ENCODE peak calls at places on chromosomes 16 and 17, in four cellular contexts. L, W, V and Q are unnamed samples.

GRCh38 chr17:57708401-57708800 is 36.7 kb downstream of the CCDC182 start:
- DNase-seq in V (no peak), W (no peak), L (no peak), Q (no peak)

GRCh38 chr17:4199818-4200402 is 56.9 kb downstream of the CYB5D2 start:
- DNase-seq in V (peak), W (peak), L (no peak), Q (peak)

GRCh38 chr16:49092704-49093103 is 188.9 kb downstream of the CBLN1 start:
- DNase-seq in W (no peak), V (no peak), L (no peak), Q (no peak)

GRCh38 chr17:5785867-5786509 is 201.7 kb upstream of the NLRP1 start:
- DNase-seq in L (peak), W (no peak), V (no peak), Q (no peak)

GRCh38 chr17:66807182-66807581 is 27.7 kb upstream of the CACNG5 start:
- DNase-seq in W (no peak), V (no peak), L (no peak), Q (no peak)

GRCh38 chr16:12904041-12904671 is 2.8 kb downstream of the SHISA9 start:
- DNase-seq in L (no peak), W (no peak), V (no peak), Q (peak)

GRCh38 chr17:69314246-69315030 is 12.5 kb downstream of the ABCA5 start:
- DNase-seq in V (no peak), L (no peak), W (no peak), Q (no peak)

GRCh38 chr16:87582221-87582965 is 19.9 kb upstream of the JPH3 start:
- DNase-seq in W (peak), L (no peak), V (no peak), Q (no peak)

GRCh38 chr17:32350662-32351418 is 883 bp downstream of the ZNF207 start:
- DNase-seq in L (no peak), W (peak), V (peak), Q (no peak)

GRCh38 chr17:17186551-17187505 is 19.3 kb downstream of the PLD6 start:
- DNase-seq in V (no peak), L (no peak), W (no peak), Q (no peak)

GRCh38 chr17:81932333-81932983 is 4.6 kb downstream of the PYCR1 start:
- DNase-seq in W (peak), L (no peak), V (no peak), Q (no peak)

GRCh38 chr16:70770968-70771552 is 29.9 kb downstream of the VAC14 start:
- DNase-seq in V (peak), W (peak), L (no peak), Q (peak)

GRCh38 chr16:15483857-15484256 is 49.5 kb downstream of the BMERB1 start:
- DNase-seq in V (no peak), W (no peak), L (no peak), Q (no peak)

GRCh38 chr17:77786740-77787505 is 171.6 kb upstream of the TNRC6C start:
- DNase-seq in W (no peak), L (no peak), V (no peak), Q (peak)

GRCh38 chr17:5745091-5745820 is 160.9 kb upstream of the NLRP1 start:
- DNase-seq in L (no peak), V (no peak), W (no peak), Q (no peak)

GRCh38 chr16:57299009-57299718 is 14.7 kb upstream of the PLLP start:
- DNase-seq in W (no peak), V (peak), L (no peak), Q (peak)

GRCh38 chr16:67339453-67339852 is 12.8 kb downstream of the LRRC36 start:
- DNase-seq in L (no peak), V (peak), W (peak), Q (no peak)

GRCh38 chr17:67573987-67574657 is 143.6 kb upstream of the NOL11 start:
- DNase-seq in W (no peak), L (no peak), V (no peak), Q (no peak)

GRCh38 chr16:56201030-56201429 is 9.7 kb downstream of the GNAO1 start:
- DNase-seq in L (no peak), W (no peak), V (no peak), Q (no peak)

GRCh38 chr17:76568771-76569170 is 16.9 kb downstream of the ST6GALNAC2 start:
- DNase-seq in V (no peak), W (no peak), L (no peak), Q (no peak)

GRCh38 chr16:4936991-4937781 is at the start of gene PPL:
- DNase-seq in L (no peak), W (peak), V (peak), Q (peak)

GRCh38 chr17:32970281-32970680 is 21.4 kb upstream of the SPACA3 start:
- DNase-seq in W (peak), L (peak), V (no peak), Q (no peak)

GRCh38 chr16:69691980-69692911 is 34.1 kb downstream of the NQO1 start:
- DNase-seq in V (no peak), W (no peak), L (peak), Q (no peak)

GRCh38 chr17:14712471-14713075 is 411.7 kb downstream of the HS3ST3B1 start:
- DNase-seq in W (no peak), L (no peak), V (no peak), Q (no peak)

GRCh38 chr17:81484195-81484979 is 28.2 kb downstream of the ACTG1 start:
- DNase-seq in L (peak), W (peak), V (peak), Q (peak)

GRCh38 chr16:82432261-82432660 is 194.5 kb upstream of the CDH13 start:
- DNase-seq in W (no peak), L (no peak), V (no peak), Q (no peak)

GRCh38 chr17:41393826-41394225 is 3.6 kb downstream of the KRT31 start:
- DNase-seq in W (no peak), L (no peak), V (no peak), Q (no peak)

GRCh38 chr17:27296427-27296979 is 2.6 kb downstream of the WSB1 start:
- DNase-seq in L (no peak), V (no peak), W (no peak), Q (no peak)

GRCh38 chr17:40180694-40181093 is 3.4 kb downstream of the RAPGEFL1 start:
- DNase-seq in W (no peak), L (no peak), V (no peak), Q (no peak)

GRCh38 chr17:77085916-77086432 is 54.8 kb upstream of the SEC14L1 start:
- DNase-seq in L (no peak), V (no peak), W (no peak), Q (peak)

GRCh38 chr17:64358261-64358788 is 32.3 kb downstream of the PECAM1 start:
- DNase-seq in L (no peak), V (no peak), W (no peak), Q (no peak)

GRCh38 chr17:77601054-77601979 is 357.2 kb upstream of the TNRC6C start:
- DNase-seq in L (no peak), W (no peak), V (no peak), Q (no peak)

GRCh38 chr16:3008749-3009088 is 4.0 kb upstream of the CLDN9 start:
- DNase-seq in L (no peak), V (no peak), W (peak), Q (no peak)

GRCh38 chr16:3060339-3061127 is 4.9 kb upstream of the IL32 start:
- DNase-seq in L (no peak), W (no peak), V (no peak), Q (no peak)

GRCh38 chr17:55144518-55144917 is 120.2 kb upstream of the HLF start:
- DNase-seq in V (no peak), W (no peak), L (no peak), Q (no peak)

GRCh38 chr17:9456265-9456664 is 119.4 kb downstream of the STX8 start:
- DNase-seq in V (peak), W (peak), L (no peak), Q (no peak)

GRCh38 chr16:869823-870641 is 69.5 kb upstream of the GNG13 start:
- DNase-seq in L (no peak), V (no peak), W (no peak), Q (no peak)
- TF ChIP-seq CBFB in L (no peak), V (no peak), W (no peak), Q (no peak)

DNA sequence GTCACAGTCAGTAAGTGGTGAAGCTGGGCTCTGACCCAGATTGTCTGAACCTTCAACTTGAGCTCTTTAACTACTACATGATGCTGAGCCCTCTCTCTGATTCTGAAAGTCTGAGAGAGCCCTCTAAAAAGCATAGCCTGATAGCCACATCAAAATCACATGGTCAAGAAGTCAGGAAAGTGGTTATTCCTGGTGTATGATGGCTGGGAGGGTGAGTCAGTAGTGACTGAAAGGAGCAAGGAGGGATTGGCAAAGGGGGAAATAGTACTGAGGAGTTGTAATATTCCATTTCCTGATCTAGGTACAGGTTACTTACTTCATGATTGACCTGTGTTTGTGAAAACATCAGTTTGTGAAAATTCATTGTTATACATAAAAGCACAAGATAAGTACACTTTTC is 89.1 kb downstream of the SSH2 start:
- DNase-seq in V (no peak), L (no peak), W (no peak), Q (no peak)
- TF ChIP-seq CBFB in V (no peak), L (no peak), W (no peak), Q (no peak)

DNA sequence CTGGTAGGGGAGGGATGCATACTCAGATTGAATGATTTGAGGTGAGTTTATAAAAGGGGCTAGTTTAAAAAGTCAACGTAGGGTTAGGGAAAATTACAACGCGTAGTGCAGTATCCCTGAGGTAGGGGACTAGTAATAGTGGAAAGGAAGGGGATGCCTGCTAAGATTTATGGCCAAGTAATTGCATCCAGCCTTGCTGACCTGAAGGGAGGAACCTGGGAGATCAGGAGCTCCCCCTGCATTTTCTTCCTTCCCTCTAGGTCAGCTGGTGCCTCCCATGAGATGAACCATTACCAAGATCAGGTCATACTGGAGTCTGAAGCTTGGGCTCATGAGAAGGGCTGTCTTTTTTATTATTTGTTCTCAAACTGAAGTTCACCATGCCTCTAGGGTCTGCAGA is 606.6 kb downstream of the TMEM114 start:
- DNase-seq in L (no peak), W (no peak), V (no peak), Q (no peak)
- TF ChIP-seq CBFB in L (no peak), W (no peak), V (no peak), Q (no peak)

GRCh38 chr16:85286970-85287814 is 174.9 kb upstream of the CIBAR2 start:
- DNase-seq in V (no peak), W (peak), L (no peak), Q (no peak)
- TF ChIP-seq CBFB in V (no peak), W (no peak), L (no peak), Q (no peak)

GRCh38 chr16:22627043-22627442 is 116.4 kb downstream of the NPIPB5 start:
- DNase-seq in W (no peak), V (no peak), L (no peak), Q (no peak)
- TF ChIP-seq CBFB in W (no peak), V (no peak), L (no peak), Q (no peak)

DNA sequence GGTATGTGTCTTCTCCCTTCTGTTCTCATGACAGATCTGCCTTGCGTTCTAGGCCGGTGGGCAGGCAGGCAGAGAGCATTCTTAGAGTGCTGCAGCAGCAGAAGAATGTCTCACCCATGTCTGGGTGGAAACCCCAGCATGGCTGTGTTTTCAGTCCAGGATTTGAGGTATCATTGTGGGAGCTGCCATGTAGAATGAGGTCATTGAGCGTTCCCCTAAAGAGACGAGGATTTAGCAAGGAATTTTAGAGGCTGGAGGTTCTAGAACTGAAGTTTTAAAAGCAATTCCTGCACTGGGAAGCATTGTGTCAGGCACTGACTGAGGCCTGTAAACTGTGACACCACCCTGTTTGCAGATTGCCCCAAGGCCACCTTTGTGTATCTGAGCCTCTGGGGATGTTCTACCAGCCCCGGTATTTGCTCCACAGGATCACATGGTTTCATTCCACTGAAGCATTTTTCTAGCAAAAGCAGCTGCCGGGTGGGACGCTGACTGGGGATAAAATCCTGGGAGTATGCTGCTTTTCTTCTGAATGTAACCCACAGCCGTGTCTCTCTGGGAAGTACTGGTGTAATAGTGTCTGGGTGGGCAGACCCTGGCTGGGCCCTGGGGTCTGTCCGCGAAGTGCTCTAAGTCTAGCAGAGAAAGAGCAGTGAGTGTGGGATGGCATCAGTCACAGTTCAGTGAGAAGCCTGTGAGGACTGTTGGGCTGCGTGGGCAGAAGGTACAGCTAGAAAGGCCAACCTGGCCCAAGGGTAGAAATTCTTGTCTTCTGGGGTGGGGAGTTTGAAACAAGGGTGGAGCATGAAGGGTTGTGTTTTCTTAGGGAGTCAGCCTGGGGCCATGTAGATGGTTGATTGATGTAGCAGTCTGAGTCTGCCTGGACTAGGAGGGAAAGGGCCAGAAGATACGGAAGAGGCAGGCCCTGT is 30.2 kb downstream of the PLCD3 start:
- DNase-seq in L (no peak), V (peak), W (no peak), Q (no peak)
- TF ChIP-seq CBFB in L (no peak), V (peak), W (no peak), Q (no peak)

GRCh38 chr16:83995756-83996155 is 27.7 kb downstream of the NECAB2 start:
- DNase-seq in W (peak), V (no peak), L (no peak), Q (peak)

GRCh38 chr16:83994703-83995102 is 26.7 kb downstream of the NECAB2 start:
- DNase-seq in L (no peak), V (no peak), W (no peak), Q (no peak)

GRCh38 chr16:83990492-83990891 is 22.4 kb downstream of the NECAB2 start:
- DNase-seq in V (no peak), L (no peak), W (no peak), Q (no peak)

GRCh38 chr16:83994087-83994486 is 26.0 kb downstream of the NECAB2 start:
- DNase-seq in V (peak), W (no peak), L (no peak), Q (no peak)

DNA sequence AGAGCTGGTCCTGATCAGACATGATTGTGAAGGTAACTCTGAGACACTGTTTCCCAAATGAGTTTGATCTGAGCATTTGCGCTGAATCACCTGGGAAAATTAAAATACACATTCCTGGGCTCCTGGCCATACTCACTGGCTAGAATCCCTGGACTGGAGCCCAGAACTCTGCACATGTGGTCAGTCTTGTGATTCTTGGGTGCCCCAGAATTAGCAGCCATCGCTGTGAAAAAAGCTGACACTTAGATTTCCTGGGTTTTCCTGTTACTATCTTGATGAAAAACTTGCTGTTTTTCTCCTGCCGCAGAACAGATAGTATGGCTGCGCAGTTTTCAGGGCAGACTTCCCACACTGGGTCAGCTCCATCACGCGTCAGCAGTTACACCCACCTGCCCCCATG is 24.6 kb downstream of the NECAB2 start:
- DNase-seq in W (no peak), L (no peak), V (no peak), Q (no peak)
- TF ChIP-seq CBFB in W (no peak), L (no peak), V (no peak), Q (no peak)

GRCh38 chr17:49217651-49218413 is 7.3 kb downstream of the ABI3 start:
- DNase-seq in L (peak), W (no peak), V (no peak), Q (no peak)
- TF ChIP-seq CBFB in L (peak), W (no peak), V (no peak), Q (no peak)

GRCh38 chr17:82962163-82962720 is 117.2 kb upstream of the METRNL start:
- DNase-seq in L (no peak), W (no peak), V (no peak), Q (no peak)
- TF ChIP-seq CBFB in L (no peak), W (no peak), V (no peak), Q (no peak)